ENCODE peak calls at places on chromosomes 5 and 9, in four cellular contexts. One of them, this sample, is unnamed.

GRCh38 chr9:72362680-72363139 is 2.3 kb downstream of the ZFAND5 start:
- DNase-seq in sciatic nerve: peak; percentile 80
- DNase-seq in GM12891: no peak
- DNase-seq in iris pigment epithelial cell: peak; percentile 81
- DNase-seq in this sample: no peak

GRCh38 chr5:99033014-99033931 is 104.5 kb upstream of the CHD1 start:
- DNase-seq in GM12891: no peak
- DNase-seq in sciatic nerve: no peak
- DNase-seq in iris pigment epithelial cell: peak; percentile 9
- DNase-seq in this sample: no peak

GRCh38 chr5:134124289-134125194 is 10.1 kb downstream of the TCF7 start:
- DNase-seq in iris pigment epithelial cell: no peak
- DNase-seq in sciatic nerve: peak; percentile 75
- DNase-seq in GM12891: no peak
- DNase-seq in this sample: peak; percentile 57

GRCh38 chr5:145951071-145951470 is 14.7 kb downstream of the SH3RF2 start:
- DNase-seq in sciatic nerve: no peak
- DNase-seq in iris pigment epithelial cell: no peak
- DNase-seq in GM12891: no peak
- DNase-seq in this sample: no peak

GRCh38 chr5:37496902-37497445 is 117.9 kb downstream of the WDR70 start:
- DNase-seq in GM12891: no peak
- DNase-seq in iris pigment epithelial cell: no peak
- DNase-seq in sciatic nerve: no peak
- DNase-seq in this sample: no peak

GRCh38 chr5:92222449-92222848 is 839.3 kb upstream of the ARRDC3 start:
- DNase-seq in sciatic nerve: no peak
- DNase-seq in GM12891: no peak
- DNase-seq in iris pigment epithelial cell: no peak
- DNase-seq in this sample: no peak

GRCh38 chr5:43996221-43996620 is 393.0 kb downstream of the FGF10 start:
- DNase-seq in GM12891: no peak
- DNase-seq in iris pigment epithelial cell: no peak
- DNase-seq in sciatic nerve: no peak
- DNase-seq in this sample: no peak

GRCh38 chr5:76310208-76310607 is 92.9 kb upstream of the IQGAP2 start:
- DNase-seq in iris pigment epithelial cell: no peak
- DNase-seq in GM12891: no peak
- DNase-seq in sciatic nerve: no peak
- DNase-seq in this sample: no peak

GRCh38 chr5:173458819-173459218 is 130.6 kb upstream of the STC2 start:
- DNase-seq in GM12891: no peak
- DNase-seq in iris pigment epithelial cell: peak; percentile 90
- DNase-seq in sciatic nerve: no peak
- DNase-seq in this sample: no peak

GRCh38 chr5:149434162-149435014 is 55.3 kb upstream of the IL17B start:
- DNase-seq in iris pigment epithelial cell: peak; percentile 60
- DNase-seq in GM12891: peak; percentile 47
- DNase-seq in sciatic nerve: peak; percentile 81
- DNase-seq in this sample: no peak

GRCh38 chr9:106818034-106818433 is 44.9 kb upstream of the ZNF462 start:
- DNase-seq in GM12891: no peak
- DNase-seq in sciatic nerve: no peak
- DNase-seq in iris pigment epithelial cell: no peak
- DNase-seq in this sample: no peak

GRCh38 chr5:98905857-98906688 is 22.7 kb downstream of the CHD1 start:
- DNase-seq in iris pigment epithelial cell: peak; percentile 33
- DNase-seq in sciatic nerve: no peak
- DNase-seq in GM12891: no peak
- DNase-seq in this sample: no peak

GRCh38 chr5:32713396-32714381 is 2.6 kb downstream of the NPR3 start:
- DNase-seq in sciatic nerve: no peak
- DNase-seq in iris pigment epithelial cell: peak; percentile 29
- DNase-seq in GM12891: peak; percentile 14
- DNase-seq in this sample: no peak

GRCh38 chr5:111237470-111237869 is 13.3 kb downstream of the CAMK4 start:
- DNase-seq in sciatic nerve: no peak
- DNase-seq in GM12891: no peak
- DNase-seq in iris pigment epithelial cell: peak; percentile 28
- DNase-seq in this sample: no peak

GRCh38 chr9:20981486-20981885 is 50.0 kb downstream of the HACD4 start:
- DNase-seq in GM12891: no peak
- DNase-seq in sciatic nerve: no peak
- DNase-seq in iris pigment epithelial cell: peak; percentile 70
- DNase-seq in this sample: no peak

GRCh38 chr5:77294212-77294611 is 83.7 kb downstream of the PDE8B start:
- DNase-seq in GM12891: no peak
- DNase-seq in iris pigment epithelial cell: no peak
- DNase-seq in sciatic nerve: no peak
- DNase-seq in this sample: no peak

GRCh38 chr5:115702025-115702424 is 76.2 kb upstream of the TMED7 start:
- DNase-seq in iris pigment epithelial cell: no peak
- DNase-seq in GM12891: no peak
- DNase-seq in sciatic nerve: no peak
- DNase-seq in this sample: no peak

GRCh38 chr9:5364294-5364990 is 24.8 kb upstream of the RLN1 start:
- DNase-seq in GM12891: no peak
- DNase-seq in sciatic nerve: no peak
- DNase-seq in iris pigment epithelial cell: peak; percentile 54
- DNase-seq in this sample: no peak

GRCh38 chr5:88660326-88660946 is 222.5 kb downstream of the MEF2C start:
- DNase-seq in iris pigment epithelial cell: no peak
- DNase-seq in GM12891: no peak
- DNase-seq in sciatic nerve: no peak
- DNase-seq in this sample: no peak

GRCh38 chr5:13735686-13736085 is 208.8 kb downstream of the DNAH5 start:
- DNase-seq in GM12891: no peak
- DNase-seq in sciatic nerve: no peak
- DNase-seq in iris pigment epithelial cell: no peak
- DNase-seq in this sample: no peak

GRCh38 chr5:96198673-96199072 is 234.4 kb downstream of the PCSK1 start:
- DNase-seq in GM12891: no peak
- DNase-seq in sciatic nerve: no peak
- DNase-seq in iris pigment epithelial cell: no peak
- DNase-seq in this sample: no peak

GRCh38 chr5:82004511-82004910 is 32.7 kb downstream of the ATG10 start:
- DNase-seq in iris pigment epithelial cell: peak; percentile 56
- DNase-seq in sciatic nerve: no peak
- DNase-seq in GM12891: no peak
- DNase-seq in this sample: no peak

GRCh38 chr9:14412778-14413177 is 98.8 kb upstream of the NFIB start:
- DNase-seq in iris pigment epithelial cell: peak; percentile 30
- DNase-seq in GM12891: no peak
- DNase-seq in sciatic nerve: no peak
- DNase-seq in this sample: no peak

GRCh38 chr5:177590406-177590805 is 1.6 kb upstream of the TMED9 start:
- DNase-seq in GM12891: no peak
- DNase-seq in iris pigment epithelial cell: no peak
- DNase-seq in sciatic nerve: no peak
- DNase-seq in this sample: no peak

GRCh38 chr5:91219803-91220371 is 163.2 kb downstream of the ARRDC3 start:
- DNase-seq in sciatic nerve: no peak
- DNase-seq in iris pigment epithelial cell: peak; percentile 73
- DNase-seq in GM12891: no peak
- DNase-seq in this sample: peak; percentile 6

GRCh38 chr9:114284316-114285060 is 38.4 kb upstream of the ORM1 start:
- DNase-seq in sciatic nerve: peak; percentile 45
- DNase-seq in GM12891: no peak
- DNase-seq in iris pigment epithelial cell: no peak
- DNase-seq in this sample: no peak

GRCh38 chr9:121328476-121328875 is 41.6 kb downstream of the STOM start:
- DNase-seq in GM12891: no peak
- DNase-seq in iris pigment epithelial cell: no peak
- DNase-seq in sciatic nerve: no peak
- DNase-seq in this sample: no peak

GRCh38 chr5:149143470-149143869 is 2.2 kb downstream of the ABLIM3 start:
- DNase-seq in GM12891: no peak
- DNase-seq in iris pigment epithelial cell: peak; percentile 83
- DNase-seq in sciatic nerve: no peak
- DNase-seq in this sample: no peak

GRCh38 chr9:35904966-35905781 is 828 bp upstream of the HRCT1 start:
- DNase-seq in GM12891: no peak
- DNase-seq in sciatic nerve: no peak
- DNase-seq in iris pigment epithelial cell: peak; percentile 70
- DNase-seq in this sample: no peak

GRCh38 chr5:43215073-43215631 is 23.1 kb downstream of the NIM1K start:
- DNase-seq in GM12891: no peak
- DNase-seq in sciatic nerve: no peak
- DNase-seq in iris pigment epithelial cell: peak; percentile 55
- DNase-seq in this sample: no peak

GRCh38 chr5:43073597-43074546 is 33.8 kb upstream of the ANXA2R start:
- DNase-seq in sciatic nerve: no peak
- DNase-seq in GM12891: peak; percentile 34
- DNase-seq in iris pigment epithelial cell: peak; percentile 46
- DNase-seq in this sample: no peak

GRCh38 chr5:8843766-8844165 is 702.1 kb downstream of the SEMA5A start:
- DNase-seq in GM12891: no peak
- DNase-seq in sciatic nerve: peak; percentile 77
- DNase-seq in iris pigment epithelial cell: peak; percentile 67
- DNase-seq in this sample: no peak

GRCh38 chr9:84773023-84773422 is 103.5 kb downstream of the NTRK2 start:
- DNase-seq in sciatic nerve: no peak
- DNase-seq in iris pigment epithelial cell: peak; percentile 11
- DNase-seq in GM12891: no peak
- DNase-seq in this sample: no peak

This sample was measured in T-helper 17 cell.